ENCODE peak calls at places on chromosomes 1 and 21, in six cellular contexts. K, U, G, B, X and R are unnamed samples.

GRCh38 chr21:38765056-38765455 is 40.7 kb upstream of the ETS2 start:
- DNase-seq in K (no peak), U (no peak), G (no peak), B (no peak), X (peak), R (no peak)

GRCh38 chr1:213110349-213111300 is 59.6 kb downstream of the RPS6KC1 start:
- DNase-seq in K (no peak), U (no peak), G (no peak), B (no peak), X (no peak), R (no peak)

GRCh38 chr1:184222561-184223157 is 164.2 kb upstream of the C1orf21 start:
- DNase-seq in K (peak), U (peak), G (peak), B (peak), X (peak), R (peak)

GRCh38 chr1:221874285-221875003 is 132.6 kb upstream of the DUSP10 start:
- DNase-seq in K (no peak), U (no peak), G (peak), B (no peak), X (peak), R (peak)

GRCh38 chr1:51564124-51564523 is 45.1 kb upstream of the EPS15 start:
- DNase-seq in K (no peak), U (peak), G (peak), B (no peak), X (no peak), R (no peak)

GRCh38 chr1:114086601-114087368 is 66.9 kb downstream of the SYT6 start:
- DNase-seq in K (no peak), U (no peak), G (no peak), B (no peak), X (no peak), R (no peak)

GRCh38 chr21:33419538-33420123 is 16.4 kb downstream of the IFNGR2 start:
- DNase-seq in K (no peak), U (peak), G (peak), B (no peak), X (peak), R (no peak)

GRCh38 chr1:237701534-237701933 is 189.2 kb downstream of the ZP4 start:
- DNase-seq in K (no peak), U (no peak), G (no peak), B (no peak), X (no peak), R (no peak)

GRCh38 chr1:54016343-54017282 is 1.4 kb downstream of the LDLRAD1 start:
- DNase-seq in K (no peak), U (peak), G (peak), B (no peak), X (peak), R (peak)

GRCh38 chr1:161691846-161692245 is 15.2 kb upstream of the FCRLA start:
- DNase-seq in K (no peak), U (no peak), G (no peak), B (no peak), X (no peak), R (no peak)